ENCODE peak calls at places on chromosomes 12 and 14, in six cellular contexts. G is CD4-positive, alpha-beta T cell; E is HuH-7.5; T is NCI-H446 treated with DMSO at 0.1 percent for 48 hours; N is A549; X is sciatic nerve. V is an unnamed sample.

GRCh38 chr12:73226585-73226984 is 954.4 kb downstream of the TRHDE start:
- DNase-seq in G (no peak), E (no peak), T (no peak), N (no peak), X (no peak), V (no peak)

GRCh38 chr12:57522887-57523705 is 472 bp downstream of the MBD6 start:
- DNase-seq in G (peak; percentile 57), E (no peak), T (no peak), N (no peak), X (peak; percentile 84), V (no peak)

GRCh38 chr12:64943686-64944085 is 119.2 kb downstream of the TBC1D30 start:
- DNase-seq in G (no peak), E (no peak), T (no peak), N (no peak), X (no peak), V (no peak)

GRCh38 chr14:101843665-101844064 is 82.2 kb downstream of the PPP2R5C start:
- DNase-seq in G (peak; percentile 65), E (no peak), T (no peak), N (no peak), X (no peak), V (no peak)

GRCh38 chr14:54444701-54445100 is 3.5 kb upstream of the CNIH1 start:
- DNase-seq in G (no peak), E (no peak), T (no peak), N (no peak), X (no peak), V (peak; percentile 95)

GRCh38 chr12:112191840-112192321 is 66.5 kb downstream of the TRAFD1 start:
- DNase-seq in G (no peak), E (no peak), T (no peak), N (no peak), X (no peak), V (no peak)

GRCh38 chr12:113846883-113847282 is 119.2 kb downstream of the RBM19 start:
- DNase-seq in G (no peak), E (no peak), T (no peak), N (no peak), X (no peak), V (no peak)

GRCh38 chr14:64806202-64806861 is 73.4 kb downstream of the SPTB start:
- DNase-seq in G (no peak), E (no peak), T (peak; percentile 7), N (peak; percentile 87), X (no peak), V (no peak)

GRCh38 chr14:68346540-68347232 is 446.2 kb downstream of the ZFP36L1 start:
- DNase-seq in G (no peak), E (no peak), T (no peak), N (no peak), X (no peak), V (no peak)

GRCh38 chr12:112340983-112341840 is 41.0 kb downstream of the HECTD4 start:
- DNase-seq in G (no peak), E (no peak), T (no peak), N (no peak), X (no peak), V (no peak)

V was measured in AG09319.